ENCODE peak calls at places on chromosomes 13 and 19, in five cellular contexts. D, N, P, Y and T are unnamed samples.

GRCh38 chr13:67229438-67230242 is 496 bp downstream of the PCDH9 start:
- DNase-seq in Y (no peak), D (peak), P (peak), N (peak), T (peak)

GRCh38 chr19:801030-801860 is 4.0 kb downstream of the PTBP1 start:
- DNase-seq in N (peak), Y (no peak), P (no peak), D (no peak), T (peak)

GRCh38 chr13:20221772-20222171 is 10.3 kb downstream of the GJB6 start:
- DNase-seq in Y (no peak), N (no peak), D (no peak), P (no peak), T (peak)

GRCh38 chr19:998064-998463 is 2.2 kb upstream of the GRIN3B start:
- DNase-seq in N (no peak), D (no peak), Y (no peak), P (no peak), T (no peak)

GRCh38 chr19:491146-491741 is 5.0 kb upstream of the MADCAM1 start:
- DNase-seq in D (no peak), N (peak), P (peak), Y (no peak), T (peak)

GRCh38 chr19:38152461-38153379 is 71.3 kb downstream of the DPF1 start:
- DNase-seq in P (no peak), N (peak), Y (no peak), D (no peak), T (no peak)

GRCh38 chr13:23996456-23996855 is 99.2 kb upstream of the C1QTNF9B start:
- DNase-seq in D (no peak), P (no peak), Y (no peak), N (peak), T (no peak)

GRCh38 chr13:87810920-87811344 is 139.8 kb downstream of the SLITRK5 start:
- DNase-seq in D (no peak), Y (no peak), N (peak), P (no peak), T (no peak)

GRCh38 chr13:40490086-40490723 is 176.2 kb downstream of the FOXO1 start:
- DNase-seq in N (no peak), P (no peak), Y (no peak), D (no peak), T (no peak)

GRCh38 chr19:6340493-6341201 is 7.2 kb upstream of the ACER1 start:
- DNase-seq in Y (no peak), P (peak), D (peak), N (no peak), T (no peak)

GRCh38 chr13:39540929-39541605 is 61.9 kb downstream of the LHFPL6 start:
- DNase-seq in Y (no peak), N (no peak), P (no peak), D (no peak), T (no peak)

GRCh38 chr19:58227964-58228583 is 640 bp upstream of the ZNF544 start:
- DNase-seq in P (no peak), Y (no peak), N (no peak), D (peak), T (no peak)

GRCh38 chr13:108551674-108552073 is 77.7 kb upstream of the MYO16 start:
- DNase-seq in Y (no peak), N (no peak), P (no peak), D (no peak), T (no peak)

GRCh38 chr19:18313398-18313797 is 9.5 kb downstream of the LSM4 start:
- DNase-seq in N (no peak), P (no peak), D (no peak), Y (no peak), T (no peak)

GRCh38 chr13:91157273-91158014 is 190.0 kb upstream of the MIR17HG start:
- DNase-seq in P (no peak), D (no peak), N (no peak), Y (no peak), T (no peak)

GRCh38 chr19:55069859-55070225 is 5.8 kb upstream of the EPS8L1 start:
- DNase-seq in D (no peak), P (no peak), Y (no peak), N (no peak), T (no peak)

GRCh38 chr19:48635966-48636858 is 967 bp downstream of the DBP start:
- DNase-seq in Y (no peak), D (peak), P (no peak), N (no peak), T (peak)

GRCh38 chr13:23651439-23651838 is 81.2 kb downstream of the TNFRSF19 start:
- DNase-seq in N (no peak), Y (no peak), P (no peak), D (no peak), T (no peak)

DNA sequence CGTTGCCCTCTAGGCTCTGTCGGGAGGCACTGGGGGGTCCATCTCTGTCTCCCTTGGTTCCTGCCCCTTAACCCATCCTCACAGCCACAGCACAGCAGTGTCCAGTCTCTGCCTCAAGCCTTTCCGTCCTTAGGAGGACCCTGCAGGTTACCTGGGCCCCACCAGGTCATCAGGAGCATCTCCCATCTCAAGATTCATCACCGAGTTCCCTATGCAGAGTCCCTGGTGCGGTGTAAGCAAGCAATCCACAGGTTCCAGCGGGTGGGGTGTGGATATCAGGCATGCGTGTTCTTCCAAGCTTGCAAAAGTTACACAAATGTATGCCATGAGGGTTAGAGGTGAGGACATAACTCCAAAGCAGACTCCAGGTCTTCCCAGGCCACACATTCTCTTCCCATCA is 20.9 kb upstream of the GAS6 start:
- DNase-seq in Y (no peak), P (no peak), D (no peak), N (no peak), T (no peak)
- TF ChIP-seq EZH2phosphoT487 in Y (no peak), P (no peak), D (no peak), N (no peak), T (no peak)

GRCh38 chr19:20167020-20167644 is at the start of gene ZNF486:
- DNase-seq in D (peak), P (peak), N (no peak), Y (no peak), T (peak)
- H3K27ac ChIP-seq in D (peak), P (no peak), N (no peak), Y (no peak), T (peak)

DNA sequence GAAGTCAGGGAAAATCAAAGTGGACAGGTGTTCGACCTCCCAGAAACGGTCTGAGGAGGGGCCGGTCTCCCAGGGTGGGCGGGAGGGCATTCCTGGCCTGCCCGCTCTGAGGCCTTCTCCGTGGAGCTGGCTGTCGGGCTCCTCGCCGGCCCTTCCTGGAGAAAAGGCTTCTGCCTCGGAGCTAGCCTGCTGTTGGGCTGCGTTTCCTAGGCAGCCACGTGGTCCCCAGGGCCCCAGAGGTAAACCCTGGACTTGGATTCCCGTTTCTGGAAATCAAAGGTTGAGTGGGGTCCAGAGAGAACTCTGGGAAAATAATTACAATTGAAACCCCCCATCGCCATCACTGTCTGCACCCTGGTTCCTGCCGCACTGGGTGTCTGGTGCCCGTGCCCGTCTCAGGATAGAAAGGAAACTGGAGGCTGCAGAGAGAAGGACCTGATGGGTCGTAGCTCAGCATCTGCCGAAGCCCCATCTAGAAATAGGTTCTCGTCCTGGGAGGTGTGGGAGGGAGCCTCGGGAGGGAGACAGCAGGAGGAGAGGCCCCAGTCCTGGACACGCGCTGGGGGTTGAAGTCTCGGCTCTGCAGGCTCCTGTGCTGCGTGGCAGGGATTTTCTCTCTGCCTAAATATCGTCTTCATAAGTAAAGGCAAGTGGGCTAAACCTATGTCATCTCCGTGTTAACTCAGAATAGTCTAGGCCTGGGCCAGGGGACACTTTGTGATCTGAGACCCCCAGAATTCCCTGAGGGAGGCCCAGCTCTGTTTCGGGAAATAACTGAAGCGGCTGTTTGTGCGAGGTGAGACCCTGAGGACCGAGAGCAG is 7.7 kb upstream of the PROZ start:
- DNase-seq in Y (no peak), N (no peak), D (no peak), P (no peak), T (no peak)
- TF ChIP-seq EZH2phosphoT487 in Y (no peak), N (no peak), D (no peak), P (no peak), T (no peak)

GRCh38 chr19:11984986-11985385 is 20.1 kb downstream of the ZNF763 start:
- DNase-seq in P (peak), N (no peak), Y (no peak), D (peak), T (no peak)

GRCh38 chr19:11986754-11987153 is 21.9 kb downstream of the ZNF763 start:
- DNase-seq in D (no peak), P (no peak), N (no peak), Y (no peak), T (no peak)

GRCh38 chr19:11987405-11988231 is 22.8 kb downstream of the ZNF763 start:
- DNase-seq in Y (peak), P (peak), D (peak), N (peak), T (peak)

GRCh38 chr19:11989112-11989456 is 24.2 kb downstream of the ZNF763 start:
- DNase-seq in D (no peak), Y (no peak), N (no peak), P (no peak), T (no peak)
- H3K27ac ChIP-seq in D (no peak), Y (no peak), N (no peak), P (no peak), T (no peak)

GRCh38 chr19:27393591-27393990 is 1819.4 kb downstream of the UQCRFS1 start:
- DNase-seq in P (no peak), Y (no peak), D (no peak), N (no peak), T (no peak)

DNA sequence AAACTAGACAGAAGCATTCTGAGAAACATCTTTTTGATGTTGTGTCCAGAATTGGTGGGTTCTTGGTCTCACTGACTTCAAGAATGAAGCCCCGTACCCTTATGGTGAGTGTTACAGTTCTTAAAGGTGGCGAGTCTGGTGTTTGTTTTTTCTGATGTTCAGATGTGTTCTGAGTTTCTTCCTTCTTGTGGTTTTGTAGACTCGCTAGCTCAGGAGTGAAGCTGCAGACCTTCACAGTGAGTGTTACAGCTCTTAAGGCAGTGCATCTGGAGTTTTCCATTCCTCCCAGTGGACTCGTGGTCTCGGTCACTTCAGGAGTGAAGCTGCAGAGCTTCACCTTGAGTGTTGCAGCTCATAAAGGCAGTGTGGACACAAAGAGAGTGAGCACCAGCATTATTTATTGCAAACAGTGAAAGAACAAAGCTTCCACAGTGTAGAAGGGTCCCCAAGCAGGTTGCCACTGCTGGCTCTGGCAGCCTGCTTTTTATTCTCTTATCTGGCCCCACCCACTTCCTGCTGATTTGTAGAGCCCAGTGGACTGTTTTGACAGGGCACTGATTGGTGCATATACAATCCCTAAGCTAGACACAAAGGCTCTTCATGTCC is 1820.8 kb downstream of the UQCRFS1 start:
- DNase-seq in P (no peak), N (no peak), Y (no peak), D (no peak), T (no peak)
- TF ChIP-seq EZH2phosphoT487 in P (no peak), N (no peak), Y (no peak), D (no peak), T (no peak)

GRCh38 chr13:64090311-64090710 is 2674.7 kb upstream of the PCDH20 start:
- DNase-seq in P (no peak), N (no peak), D (no peak), Y (no peak), T (no peak)
- H3K27ac ChIP-seq in P (no peak), N (no peak), D (no peak), Y (no peak), T (no peak)

DNA sequence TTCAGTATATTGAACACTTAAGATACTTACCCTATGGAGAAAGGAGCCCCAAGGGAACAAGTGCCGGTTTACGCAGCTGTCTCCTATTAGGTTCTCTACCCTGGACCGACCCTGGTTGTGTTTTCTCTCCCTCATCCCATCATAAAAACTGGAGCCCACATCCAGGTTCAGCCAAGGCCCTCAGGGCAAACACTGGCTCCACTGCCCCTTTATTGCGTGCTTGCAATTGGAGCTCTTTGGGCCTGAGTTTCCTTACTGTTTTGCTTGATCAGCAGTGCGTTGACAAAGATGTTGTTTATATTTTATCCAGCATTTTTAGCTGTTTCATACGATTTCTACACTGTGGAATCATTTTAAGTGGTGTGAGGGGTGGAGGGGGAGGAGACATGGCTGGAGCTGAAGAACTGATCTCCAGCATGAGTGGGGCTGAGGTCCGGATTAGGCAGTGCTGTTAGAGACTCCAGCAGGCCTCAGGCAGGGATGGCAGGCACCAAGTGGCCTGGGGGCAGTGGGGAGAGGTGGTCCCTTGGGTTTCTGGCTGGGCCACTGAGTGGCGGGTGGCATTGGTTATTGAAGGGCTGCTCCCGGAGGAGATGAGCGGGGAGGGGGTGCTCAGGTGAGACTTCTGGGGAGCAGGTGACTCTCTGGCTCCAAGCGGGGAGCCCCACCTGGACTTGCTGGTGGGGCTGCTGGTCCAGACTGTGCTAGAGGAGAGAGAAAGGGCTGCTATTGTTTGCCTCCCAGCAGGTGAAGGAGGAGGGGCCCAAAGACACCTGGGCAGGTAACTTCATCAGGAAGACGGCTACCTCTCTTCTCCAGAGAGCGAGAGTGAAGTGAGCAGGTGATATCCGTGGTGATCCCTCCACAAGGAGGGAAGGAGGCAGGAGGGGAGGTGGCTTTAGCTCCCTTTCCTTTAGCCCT is 62.3 kb upstream of the RNF113B start:
- DNase-seq in N (no peak), Y (no peak), P (no peak), D (no peak), T (no peak)
- TF ChIP-seq EZH2phosphoT487 in N (no peak), Y (no peak), P (no peak), D (no peak), T (no peak)

DNA sequence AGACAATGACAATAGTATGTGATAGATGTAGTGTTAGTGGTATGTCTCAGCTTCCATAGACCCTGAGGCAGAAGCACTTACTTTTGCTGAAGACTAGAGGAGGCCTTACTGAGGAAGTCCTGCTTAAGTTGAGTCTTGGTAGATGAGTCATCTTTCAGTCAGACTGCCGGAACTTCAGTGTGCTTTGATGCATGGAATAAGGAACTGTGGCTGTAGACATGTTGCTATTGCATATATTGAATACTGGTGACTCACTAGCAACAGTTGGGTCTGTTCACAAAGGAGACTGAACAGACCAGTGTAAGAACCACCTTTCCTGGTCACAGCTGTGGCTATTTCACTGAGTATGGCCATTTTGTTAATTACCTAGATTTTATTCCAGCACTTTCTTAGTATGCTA is 1000.6 kb downstream of the OLFM4 start:
- DNase-seq in Y (no peak), N (peak), D (no peak), P (peak), T (no peak)
- H3K27ac ChIP-seq in Y (no peak), N (peak), D (no peak), P (no peak), T (no peak)